ENCODE peak calls at places on chromosomes 2 and 18, in seven cellular contexts. D, X, Q, T, A, H and O are unnamed samples.

GRCh38 chr2:235499306-235499812 is 5.5 kb downstream of the AGAP1 start:
- DNase-seq in D (no peak), X (no peak), Q (no peak), T (no peak), A (no peak), H (no peak), O (no peak)

GRCh38 chr2:234989183-234989701 is 37.4 kb downstream of the SH3BP4 start:
- DNase-seq in D (no peak), X (peak; percentile 80), Q (no peak), T (no peak), A (no peak), H (no peak), O (peak; percentile 94)

GRCh38 chr2:38981061-38981669 is 91.5 kb downstream of the ARHGEF33 start:
- DNase-seq in D (no peak), X (no peak), Q (no peak), T (no peak), A (no peak), H (no peak), O (no peak)

GRCh38 chr2:47811668-47812067 is 28.7 kb downstream of the MSH6 start:
- DNase-seq in D (no peak), X (peak; percentile 18), Q (no peak), T (no peak), A (no peak), H (no peak), O (peak; percentile 28)

GRCh38 chr2:197079832-197080555 is 153.5 kb upstream of the PGAP1 start:
- DNase-seq in D (peak; percentile 99), X (peak; percentile 62), Q (no peak), T (peak; percentile 38), A (no peak), H (no peak), O (no peak)

GRCh38 chr2:121473502-121473901 is 57.2 kb upstream of the RNU4ATAC start:
- DNase-seq in D (no peak), X (no peak), Q (no peak), T (no peak), A (no peak), H (no peak), O (peak; percentile 10)

GRCh38 chr2:10668402-10669012 is 21.3 kb downstream of the NOL10 start:
- DNase-seq in D (peak; percentile 93), X (peak; percentile 47), Q (no peak), T (peak; percentile 52), A (no peak), H (no peak), O (peak; percentile 75)

GRCh38 chr18:48095726-48096125 is 165.3 kb upstream of the SMAD2 start:
- DNase-seq in D (peak; percentile 92), X (no peak), Q (no peak), T (no peak), A (no peak), H (no peak), O (no peak)

GRCh38 chr2:54666131-54666637 is 57.3 kb upstream of the EML6 start:
- DNase-seq in D (peak; percentile 68), X (no peak), Q (no peak), T (peak; percentile 86), A (no peak), H (no peak), O (no peak)

GRCh38 chr2:222920657-222921186 is 59.9 kb downstream of the ACSL3 start:
- DNase-seq in D (no peak), X (no peak), Q (no peak), T (no peak), A (no peak), H (no peak), O (no peak)